ENCODE peak calls at places on chromosomes 5 and 9, in four cellular contexts. N, L, R and P are unnamed samples.

GRCh38 chr5:171419663-171420428 is 399 bp downstream of the FGF18 start:
- DNase-seq in L (peak; percentile 54), N (peak; percentile 74), R (peak; percentile 29), P (peak; percentile 46)

GRCh38 chr5:128144491-128144890 is 60.9 kb downstream of the SLC12A2 start:
- DNase-seq in L (no peak), R (peak; percentile 70), N (no peak), P (no peak)

GRCh38 chr9:126989847-126990821 is 75.6 kb downstream of the RALGPS1 start:
- DNase-seq in L (peak; percentile 46), R (no peak), N (no peak), P (peak; percentile 3)

GRCh38 chr5:35741126-35741711 is 115.5 kb upstream of the IL7R start:
- DNase-seq in L (no peak), N (no peak), R (peak; percentile 6), P (no peak)

GRCh38 chr5:172502969-172503368 is 48.6 kb upstream of the SH3PXD2B start:
- DNase-seq in N (peak; percentile 49), R (no peak), L (peak; percentile 66), P (peak; percentile 68)

GRCh38 chr9:68522954-68523353 is 17.7 kb downstream of the TMEM252 start:
- DNase-seq in N (no peak), R (no peak), L (no peak), P (peak; percentile 4)

GRCh38 chr9:93262537-93263310 is 78.8 kb downstream of the WNK2 start:
- DNase-seq in N (no peak), R (no peak), L (peak; percentile 29), P (no peak)

GRCh38 chr9:113597390-113598241 is 134.1 kb downstream of the RGS3 start:
- DNase-seq in R (no peak), L (peak; percentile 24), N (no peak), P (no peak)

GRCh38 chr9:107345327-107345726 is 62.2 kb downstream of the RAD23B start:
- DNase-seq in R (no peak), N (no peak), L (no peak), P (no peak)

GRCh38 chr5:154309805-154310204 is 119.3 kb downstream of the GALNT10 start:
- DNase-seq in L (no peak), R (no peak), N (no peak), P (no peak)

GRCh38 chr5:98433022-98433421 is 340.4 kb upstream of the RGMB start:
- DNase-seq in N (no peak), L (no peak), R (peak; percentile 20), P (no peak)

GRCh38 chr5:36686881-36687280 is 80.5 kb downstream of the SLC1A3 start:
- DNase-seq in N (no peak), L (no peak), R (no peak), P (no peak)

GRCh38 chr5:177071671-177072385 is 14.9 kb upstream of the FGFR4 start:
- DNase-seq in L (peak; percentile 69), N (peak; percentile 88), R (peak; percentile 81), P (peak; percentile 84)

GRCh38 chr9:131965101-131965500 is 114.6 kb downstream of the MED27 start:
- DNase-seq in N (no peak), L (no peak), R (no peak), P (no peak)

GRCh38 chr5:168106008-168106761 is 185.3 kb upstream of the WWC1 start:
- DNase-seq in R (peak; percentile 20), N (no peak), L (no peak), P (no peak)

GRCh38 chr9:86434039-86434726 is 80.0 kb upstream of the TUT7 start:
- DNase-seq in R (peak; percentile 79), L (no peak), N (no peak), P (peak; percentile 69)

GRCh38 chr5:171984748-171985419 is 21.6 kb downstream of the FBXW11 start:
- DNase-seq in L (no peak), R (peak; percentile 98), N (no peak), P (peak; percentile 46)

GRCh38 chr5:180400416-180400815 is 47.3 kb upstream of the GFPT2 start:
- DNase-seq in R (no peak), L (no peak), N (no peak), P (no peak)

GRCh38 chr5:51684794-51685355 is 301.6 kb downstream of the ISL1 start:
- DNase-seq in N (no peak), L (no peak), R (no peak), P (no peak)

GRCh38 chr5:69083412-69083811 is 10.4 kb upstream of the SLC30A5 start:
- DNase-seq in N (peak; percentile 47), R (no peak), L (peak; percentile 75), P (peak; percentile 79)

GRCh38 chr9:17988489-17988888 is 409.6 kb downstream of the SH3GL2 start:
- DNase-seq in N (no peak), R (no peak), L (no peak), P (no peak)

GRCh38 chr9:105251733-105252404 is 7.4 kb downstream of the SLC44A1 start:
- DNase-seq in L (no peak), R (no peak), N (no peak), P (no peak)

GRCh38 chr5:58016329-58016728 is 443.6 kb downstream of the PLK2 start:
- DNase-seq in N (no peak), L (no peak), R (peak; percentile 0), P (no peak)

GRCh38 chr9:69143291-69143690 is 30.8 kb upstream of the TJP2 start:
- DNase-seq in L (no peak), N (no peak), R (no peak), P (no peak)

GRCh38 chr5:170920196-170920595 is 58.4 kb downstream of the RANBP17 start:
- DNase-seq in L (no peak), N (no peak), R (peak; percentile 14), P (no peak)

GRCh38 chr5:425714-426113 is 17.3 kb upstream of the EXOC3 start:
- DNase-seq in R (no peak), L (no peak), N (no peak), P (no peak)

GRCh38 chr5:14178091-14178490 is 34.9 kb downstream of the TRIO start:
- DNase-seq in L (no peak), N (no peak), R (no peak), P (no peak)

GRCh38 chr5:89711526-89711925 is 698.0 kb downstream of the CETN3 start:
- DNase-seq in L (no peak), R (no peak), N (no peak), P (no peak)

GRCh38 chr9:72602629-72603028 is 81.2 kb downstream of the TMC1 start:
- DNase-seq in L (no peak), N (no peak), R (peak; percentile 45), P (no peak)

GRCh38 chr9:136949817-136950655 is 2.0 kb upstream of the LCN12 start:
- DNase-seq in N (peak; percentile 99), L (peak; percentile 97), R (peak; percentile 73), P (peak; percentile 94)

GRCh38 chr5:53331463-53331862 is 149.0 kb upstream of the FST start:
- DNase-seq in R (peak; percentile 94), N (no peak), L (no peak), P (no peak)

GRCh38 chr5:155938051-155938450 is 388.9 kb upstream of the SGCD start:
- DNase-seq in N (no peak), R (no peak), L (no peak), P (no peak)

GRCh38 chr9:107749787-107750444 is 260.3 kb upstream of the KLF4 start:
- DNase-seq in N (peak; percentile 53), R (peak; percentile 96), L (peak; percentile 79), P (peak; percentile 85)

GRCh38 chr9:86637515-86637914 is 283.3 kb upstream of the TUT7 start:
- DNase-seq in L (peak; percentile 83), R (peak; percentile 39), N (peak; percentile 92), P (peak; percentile 79)

GRCh38 chr5:75363726-75364495 is 26.9 kb downstream of the HMGCR start:
- DNase-seq in N (no peak), L (peak; percentile 46), R (no peak), P (no peak)

GRCh38 chr9:114852050-114852594 is 46.3 kb upstream of the TNFSF15 start:
- DNase-seq in R (peak; percentile 64), N (no peak), L (no peak), P (no peak)

GRCh38 chr9:80964374-80964773 is 725.0 kb downstream of the TLE1 start:
- DNase-seq in L (no peak), R (no peak), N (no peak), P (no peak)

GRCh38 chr5:112372543-112372942 is 46.5 kb downstream of the EPB41L4A start:
- DNase-seq in N (no peak), L (no peak), R (no peak), P (no peak)

DNA sequence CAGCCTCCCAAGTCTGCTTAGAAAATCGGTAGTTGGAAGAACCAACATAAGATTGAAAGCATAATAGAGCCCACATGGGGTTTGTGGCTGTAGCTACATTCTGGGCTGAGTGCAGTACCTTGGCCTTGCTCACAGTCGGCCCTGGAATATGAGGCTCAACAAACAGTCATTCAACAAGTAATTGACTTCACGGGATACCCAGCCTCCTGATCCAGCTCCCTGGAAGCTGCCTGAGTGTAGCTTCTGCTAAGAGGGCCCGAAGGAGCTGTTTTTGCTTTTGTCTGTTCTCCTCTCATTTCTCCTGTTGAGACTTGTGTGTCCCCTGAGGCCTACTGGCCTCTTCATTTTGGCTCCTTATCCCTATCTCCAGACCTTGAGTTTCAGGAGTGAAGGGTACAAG is 170.7 kb downstream of the HSPA4 start:
- DNase-seq in L (no peak), N (no peak), R (no peak), P (no peak)
- H4K5ac ChIP-seq in L (no peak overlapping the region), N (no peak overlapping the region), R (no peak overlapping the region), P (no peak overlapping the region)

GRCh38 chr9:9718691-9719090 is 894.1 kb downstream of the PTPRD start:
- DNase-seq in R (no peak), L (no peak), N (no peak), P (no peak)
- H2BK120ac ChIP-seq in R (no peak overlapping the region), L (no peak overlapping the region), N (no peak overlapping the region), P (no peak overlapping the region)

DNA sequence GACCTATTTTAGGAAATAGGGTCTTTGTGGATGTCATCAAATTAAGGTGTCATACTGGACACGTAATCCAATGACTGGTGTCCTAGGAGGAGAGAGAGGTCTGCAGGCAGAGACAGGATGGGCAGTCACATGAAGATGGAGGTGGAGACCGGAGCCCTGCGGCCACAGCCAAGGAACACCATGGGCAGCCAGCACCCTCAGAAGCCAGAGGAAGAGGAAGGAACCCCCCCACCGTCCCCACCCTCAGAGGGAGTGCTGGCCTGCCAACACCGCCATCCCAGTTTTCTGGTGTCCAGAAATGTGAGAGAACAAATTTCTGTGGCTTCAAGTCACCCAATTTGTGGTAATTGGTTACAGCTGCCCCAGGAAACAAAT is 88.3 kb downstream of the NSUN2 start:
- DNase-seq in R (no peak), L (no peak), N (no peak), P (no peak)
- H3K9ac ChIP-seq in R (no peak overlapping the region), L (no peak overlapping the region), N (no peak overlapping the region), P (no peak overlapping the region)

GRCh38 chr9:90102292-90102901 is 497.6 kb downstream of the GADD45G start:
- DNase-seq in N (peak; percentile 70), R (peak; percentile 88), L (peak; percentile 90), P (peak; percentile 93)
- H4K5ac ChIP-seq in N (no peak overlapping the region), R (no peak overlapping the region), L (no peak overlapping the region), P (no peak overlapping the region)